ENCODE peak calls at places on chromosomes 2 and 18, in four cellular contexts. One of them, this sample, is unnamed.

GRCh38 chr2:72694715-72695496 is 130.9 kb downstream of the EXOC6B start:
- DNase-seq in sciatic nerve: no peak
- DNase-seq in stimulated activated CD4-positive, alpha-beta T cell treated with anti-CD3 and anti-CD28 coated beads, Interleukin-15, amount 100 ng/mL, for 1 hour: no peak
- DNase-seq in activated gamma-delta T cell treated with anti-CD3 and anti-CD28 coated beads, Interleukin-2, amount 50 U/mL, for 16 hours: no peak
- DNase-seq in this sample: peak

GRCh38 chr18:1227025-1227424 is 322.4 kb downstream of the ADCYAP1 start:
- DNase-seq in stimulated activated CD4-positive, alpha-beta T cell treated with anti-CD3 and anti-CD28 coated beads, Interleukin-15, amount 100 ng/mL, for 1 hour: no peak
- DNase-seq in activated gamma-delta T cell treated with anti-CD3 and anti-CD28 coated beads, Interleukin-2, amount 50 U/mL, for 16 hours: no peak
- DNase-seq in sciatic nerve: no peak
- DNase-seq in this sample: no peak

GRCh38 chr2:179898873-179899272 is 37.5 kb upstream of the ZNF385B start:
- DNase-seq in activated gamma-delta T cell treated with anti-CD3 and anti-CD28 coated beads, Interleukin-2, amount 50 U/mL, for 16 hours: no peak
- DNase-seq in stimulated activated CD4-positive, alpha-beta T cell treated with anti-CD3 and anti-CD28 coated beads, Interleukin-15, amount 100 ng/mL, for 1 hour: no peak
- DNase-seq in sciatic nerve: no peak
- DNase-seq in this sample: peak

GRCh38 chr2:105294844-105295481 is 34.6 kb downstream of the TGFBRAP1 start:
- DNase-seq in sciatic nerve: peak
- DNase-seq in stimulated activated CD4-positive, alpha-beta T cell treated with anti-CD3 and anti-CD28 coated beads, Interleukin-15, amount 100 ng/mL, for 1 hour: no peak
- DNase-seq in activated gamma-delta T cell treated with anti-CD3 and anti-CD28 coated beads, Interleukin-2, amount 50 U/mL, for 16 hours: no peak
- DNase-seq in this sample: peak

GRCh38 chr2:227183657-227184367 is 19.4 kb downstream of the COL4A3 start:
- DNase-seq in stimulated activated CD4-positive, alpha-beta T cell treated with anti-CD3 and anti-CD28 coated beads, Interleukin-15, amount 100 ng/mL, for 1 hour: no peak
- DNase-seq in sciatic nerve: no peak
- DNase-seq in activated gamma-delta T cell treated with anti-CD3 and anti-CD28 coated beads, Interleukin-2, amount 50 U/mL, for 16 hours: no peak
- DNase-seq in this sample: no peak

GRCh38 chr2:38835990-38836389 is 39.7 kb downstream of the DHX57 start:
- DNase-seq in stimulated activated CD4-positive, alpha-beta T cell treated with anti-CD3 and anti-CD28 coated beads, Interleukin-15, amount 100 ng/mL, for 1 hour: no peak
- DNase-seq in activated gamma-delta T cell treated with anti-CD3 and anti-CD28 coated beads, Interleukin-2, amount 50 U/mL, for 16 hours: no peak
- DNase-seq in sciatic nerve: no peak
- DNase-seq in this sample: no peak

GRCh38 chr2:75560768-75561565 is at the start of gene EVA1A:
- DNase-seq in activated gamma-delta T cell treated with anti-CD3 and anti-CD28 coated beads, Interleukin-2, amount 50 U/mL, for 16 hours: no peak
- DNase-seq in stimulated activated CD4-positive, alpha-beta T cell treated with anti-CD3 and anti-CD28 coated beads, Interleukin-15, amount 100 ng/mL, for 1 hour: no peak
- DNase-seq in sciatic nerve: peak
- DNase-seq in this sample: peak

GRCh38 chr2:212929116-212929515 is 222.3 kb downstream of the IKZF2 start:
- DNase-seq in sciatic nerve: no peak
- DNase-seq in activated gamma-delta T cell treated with anti-CD3 and anti-CD28 coated beads, Interleukin-2, amount 50 U/mL, for 16 hours: no peak
- DNase-seq in stimulated activated CD4-positive, alpha-beta T cell treated with anti-CD3 and anti-CD28 coated beads, Interleukin-15, amount 100 ng/mL, for 1 hour: no peak
- DNase-seq in this sample: no peak

GRCh38 chr2:144522741-144523605 is 3.1 kb upstream of the ZEB2 start:
- DNase-seq in activated gamma-delta T cell treated with anti-CD3 and anti-CD28 coated beads, Interleukin-2, amount 50 U/mL, for 16 hours: no peak
- DNase-seq in stimulated activated CD4-positive, alpha-beta T cell treated with anti-CD3 and anti-CD28 coated beads, Interleukin-15, amount 100 ng/mL, for 1 hour: no peak
- DNase-seq in sciatic nerve: peak
- DNase-seq in this sample: peak

GRCh38 chr2:134144651-134145050 is 109.2 kb upstream of the MGAT5 start:
- DNase-seq in activated gamma-delta T cell treated with anti-CD3 and anti-CD28 coated beads, Interleukin-2, amount 50 U/mL, for 16 hours: no peak
- DNase-seq in stimulated activated CD4-positive, alpha-beta T cell treated with anti-CD3 and anti-CD28 coated beads, Interleukin-15, amount 100 ng/mL, for 1 hour: no peak
- DNase-seq in sciatic nerve: no peak
- DNase-seq in this sample: no peak

GRCh38 chr2:239951117-239951734 is 73.9 kb downstream of the NDUFA10 start:
- DNase-seq in stimulated activated CD4-positive, alpha-beta T cell treated with anti-CD3 and anti-CD28 coated beads, Interleukin-15, amount 100 ng/mL, for 1 hour: no peak
- DNase-seq in sciatic nerve: peak
- DNase-seq in activated gamma-delta T cell treated with anti-CD3 and anti-CD28 coated beads, Interleukin-2, amount 50 U/mL, for 16 hours: no peak
- DNase-seq in this sample: no peak

GRCh38 chr2:119234021-119235019 is 10.7 kb downstream of the STEAP3 start:
- DNase-seq in activated gamma-delta T cell treated with anti-CD3 and anti-CD28 coated beads, Interleukin-2, amount 50 U/mL, for 16 hours: no peak
- DNase-seq in stimulated activated CD4-positive, alpha-beta T cell treated with anti-CD3 and anti-CD28 coated beads, Interleukin-15, amount 100 ng/mL, for 1 hour: no peak
- DNase-seq in sciatic nerve: no peak
- DNase-seq in this sample: peak

GRCh38 chr2:170206246-170206645 is 28.3 kb downstream of the MYO3B start:
- DNase-seq in sciatic nerve: no peak
- DNase-seq in activated gamma-delta T cell treated with anti-CD3 and anti-CD28 coated beads, Interleukin-2, amount 50 U/mL, for 16 hours: no peak
- DNase-seq in stimulated activated CD4-positive, alpha-beta T cell treated with anti-CD3 and anti-CD28 coated beads, Interleukin-15, amount 100 ng/mL, for 1 hour: no peak
- DNase-seq in this sample: no peak

This sample was measured in iPS-NIHi11.